ENCODE peak calls at places on chromosomes 4 and X, in four cellular contexts. U, J, Z and P are unnamed samples.

GRCh38 chr4:174365018-174365587 is 81.4 kb downstream of the CEP44 start:
- DNase-seq in U (peak; percentile 76), J (no peak), Z (peak; percentile 62), P (peak; percentile 42)

GRCh38 chr4:172751550-172751949 is 417.1 kb upstream of the GALNT7 start:
- DNase-seq in Z (no peak), U (no peak), J (no peak), P (no peak)

GRCh38 chrX:107880054-107880610 is 54.5 kb downstream of the MID2 start:
- DNase-seq in Z (no peak), J (no peak), U (no peak), P (no peak)

GRCh38 chr4:2462218-2462991 is 6.5 kb upstream of the RNF4 start:
- DNase-seq in Z (peak; percentile 91), J (no peak), U (peak; percentile 68), P (peak; percentile 64)

GRCh38 chr4:130361616-130362015 is 1265.7 kb downstream of the C4orf33 start:
- DNase-seq in Z (no peak), J (no peak), U (no peak), P (no peak)

GRCh38 chr4:186244835-186245234 is 17.5 kb downstream of the KLKB1 start:
- DNase-seq in Z (no peak), J (no peak), U (no peak), P (no peak)

GRCh38 chr4:8738471-8738931 is 133.1 kb downstream of the HMX1 start:
- DNase-seq in U (no peak), Z (no peak), J (no peak), P (no peak)

GRCh38 chrX:123835661-123836371 is 24.0 kb upstream of the XIAP start:
- DNase-seq in Z (peak; percentile 20), J (no peak), U (peak; percentile 62), P (peak; percentile 40)

GRCh38 chr4:118920247-118920646 is 31.6 kb downstream of the SYNPO2 start:
- DNase-seq in U (peak; percentile 65), J (no peak), Z (peak; percentile 20), P (no peak)

GRCh38 chr4:55545133-55545532 is 1.6 kb downstream of the CLOCK start:
- DNase-seq in Z (no peak), U (peak; percentile 27), J (no peak), P (no peak)

GRCh38 chr4:159227984-159228383 is 125.1 kb downstream of the RAPGEF2 start:
- DNase-seq in J (peak; percentile 79), U (peak; percentile 95), Z (peak; percentile 80), P (peak; percentile 62)

GRCh38 chr4:176090115-176090514 is 24.5 kb downstream of the WDR17 start:
- DNase-seq in Z (no peak), U (no peak), J (no peak), P (no peak)
- TF ChIP-seq CTCF in Z (no peak), U (no peak), J (no peak), P (no peak)

GRCh38 chr4:41957634-41958033 is 22.4 kb downstream of the TMEM33 start:
- DNase-seq in J (no peak), Z (peak; percentile 10), U (no peak), P (no peak)
- TF ChIP-seq CTCF in J (no peak), Z (peak; percentile 36), U (no peak), P (no peak)

GRCh38 chr4:6910340-6910959 is 824 bp downstream of the TBC1D14 start:
- DNase-seq in U (no peak), Z (peak; percentile 59), J (no peak), P (peak; percentile 15)
- TF ChIP-seq CTCF in U (no peak), Z (peak; percentile 8), J (no peak), P (peak; percentile 17)

DNA sequence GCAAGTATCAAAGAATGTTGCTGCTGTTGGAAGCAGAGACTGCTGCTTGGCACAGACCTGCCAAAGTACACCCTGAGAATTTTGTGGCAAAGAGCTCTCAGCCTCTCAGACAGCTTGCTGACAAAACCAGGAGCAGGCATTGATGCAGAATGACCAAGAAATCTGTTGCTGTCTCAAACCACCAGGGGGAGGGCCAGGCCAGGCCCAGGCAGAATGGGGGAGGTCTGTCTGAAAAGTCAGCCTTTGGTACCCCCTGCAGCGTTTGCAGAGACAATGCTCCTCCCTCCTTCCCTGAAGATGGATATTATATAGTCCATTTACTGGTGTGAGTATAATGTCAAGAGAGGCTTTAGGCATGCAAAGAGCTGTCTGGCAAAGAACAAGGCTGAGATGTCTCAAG is 52.9 kb upstream of the TRPC5OS start:
- DNase-seq in Z (peak; percentile 29), J (no peak), U (no peak), P (peak; percentile 56)
- TF ChIP-seq CTCF in Z (peak; percentile 48), J (no peak), U (no peak), P (peak; percentile 64)

GRCh38 chr4:120770897-120771296 is 151.6 kb downstream of the PRDM5 start:
- DNase-seq in U (no peak), J (no peak), Z (no peak), P (no peak)

GRCh38 chr4:120773641-120774040 is 148.9 kb downstream of the PRDM5 start:
- DNase-seq in U (no peak), Z (no peak), J (no peak), P (no peak)

GRCh38 chr4:120769227-120769626 is 153.3 kb downstream of the PRDM5 start:
- DNase-seq in J (no peak), U (peak; percentile 61), Z (peak; percentile 24), P (peak; percentile 1)

GRCh38 chr4:120771907-120772306 is 150.6 kb downstream of the PRDM5 start:
- DNase-seq in J (no peak), Z (no peak), U (no peak), P (no peak)
- TF ChIP-seq CTCF in J (no peak), Z (no peak), U (no peak), P (no peak)